ENCODE peak calls at places on chromosomes 2 and 18, in nine cellular contexts. One of them, this sample, is unnamed.

GRCh38 chr2:35114765-35115164 is 1240.8 kb upstream of the CRIM1 start:
- DNase-seq in neural progenitor cell: peak
- DNase-seq in right cardiac atrium: no peak
- DNase-seq in neuronal stem cell: no peak
- DNase-seq in IMR-90: no peak
- DNase-seq in A673: no peak
- DNase-seq in A549: peak
- DNase-seq in AG04450: no peak
- DNase-seq in CD4-positive, alpha-beta T cell: no peak
- DNase-seq in this sample: no peak

GRCh38 chr2:11405599-11406491 is 60.1 kb downstream of the E2F6 start:
- DNase-seq in neural progenitor cell: no peak
- DNase-seq in right cardiac atrium: no peak
- DNase-seq in neuronal stem cell: no peak
- DNase-seq in IMR-90: peak
- DNase-seq in A673: no peak
- DNase-seq in A549: no peak
- DNase-seq in AG04450: no peak
- DNase-seq in CD4-positive, alpha-beta T cell: no peak
- DNase-seq in this sample: no peak

GRCh38 chr2:54149623-54150501 is 34.4 kb downstream of the ACYP2 start:
- DNase-seq in neural progenitor cell: no peak
- DNase-seq in right cardiac atrium: no peak
- DNase-seq in neuronal stem cell: no peak
- DNase-seq in IMR-90: peak
- DNase-seq in A673: no peak
- DNase-seq in A549: no peak
- DNase-seq in AG04450: no peak
- DNase-seq in CD4-positive, alpha-beta T cell: no peak
- DNase-seq in this sample: no peak

GRCh38 chr2:8239402-8240127 is 442.3 kb upstream of the ID2 start:
- DNase-seq in neural progenitor cell: peak
- DNase-seq in right cardiac atrium: no peak
- DNase-seq in neuronal stem cell: no peak
- DNase-seq in IMR-90: peak
- DNase-seq in A673: no peak
- DNase-seq in A549: no peak
- DNase-seq in AG04450: no peak
- DNase-seq in CD4-positive, alpha-beta T cell: no peak
- DNase-seq in this sample: no peak

GRCh38 chr2:170271340-170271739 is 93.4 kb downstream of the MYO3B start:
- DNase-seq in neural progenitor cell: no peak
- DNase-seq in right cardiac atrium: no peak
- DNase-seq in neuronal stem cell: no peak
- DNase-seq in IMR-90: no peak
- DNase-seq in A673: no peak
- DNase-seq in A549: no peak
- DNase-seq in AG04450: no peak
- DNase-seq in CD4-positive, alpha-beta T cell: no peak
- DNase-seq in this sample: no peak

GRCh38 chr2:120503206-120503792 is 157.4 kb downstream of the INHBB start:
- DNase-seq in neural progenitor cell: no peak
- DNase-seq in right cardiac atrium: no peak
- DNase-seq in neuronal stem cell: no peak
- DNase-seq in IMR-90: no peak
- DNase-seq in A673: no peak
- DNase-seq in A549: no peak
- DNase-seq in AG04450: no peak
- DNase-seq in CD4-positive, alpha-beta T cell: no peak
- DNase-seq in this sample: no peak

GRCh38 chr2:1153959-1154358 is 203.3 kb downstream of the SNTG2 start:
- DNase-seq in neural progenitor cell: no peak
- DNase-seq in right cardiac atrium: peak
- DNase-seq in neuronal stem cell: no peak
- DNase-seq in IMR-90: no peak
- DNase-seq in A673: no peak
- DNase-seq in A549: no peak
- DNase-seq in AG04450: no peak
- DNase-seq in CD4-positive, alpha-beta T cell: no peak
- DNase-seq in this sample: peak

GRCh38 chr2:74029719-74030397 is 45.1 kb downstream of the TET3 start:
- DNase-seq in neural progenitor cell: no peak
- DNase-seq in right cardiac atrium: no peak
- DNase-seq in neuronal stem cell: no peak
- DNase-seq in IMR-90: no peak
- DNase-seq in A673: no peak
- DNase-seq in A549: no peak
- DNase-seq in AG04450: no peak
- DNase-seq in CD4-positive, alpha-beta T cell: no peak
- DNase-seq in this sample: no peak

GRCh38 chr2:189179607-189179979 is at the start of gene COL5A2:
- DNase-seq in neural progenitor cell: peak
- DNase-seq in right cardiac atrium: peak
- DNase-seq in neuronal stem cell: peak
- DNase-seq in IMR-90: peak
- DNase-seq in A673: peak
- DNase-seq in A549: peak
- DNase-seq in AG04450: peak
- DNase-seq in CD4-positive, alpha-beta T cell: no peak
- DNase-seq in this sample: no peak

GRCh38 chr2:99982744-99983143 is 159.6 kb downstream of the AFF3 start:
- DNase-seq in neural progenitor cell: no peak
- DNase-seq in right cardiac atrium: no peak
- DNase-seq in neuronal stem cell: no peak
- DNase-seq in IMR-90: no peak
- DNase-seq in A673: no peak
- DNase-seq in A549: no peak
- DNase-seq in AG04450: no peak
- DNase-seq in CD4-positive, alpha-beta T cell: no peak
- DNase-seq in this sample: no peak

GRCh38 chr2:67012165-67012564 is 385.0 kb upstream of the ETAA1 start:
- DNase-seq in neural progenitor cell: no peak
- DNase-seq in right cardiac atrium: no peak
- DNase-seq in neuronal stem cell: no peak
- DNase-seq in IMR-90: no peak
- DNase-seq in A673: no peak
- DNase-seq in A549: no peak
- DNase-seq in AG04450: no peak
- DNase-seq in CD4-positive, alpha-beta T cell: no peak
- DNase-seq in this sample: no peak

GRCh38 chr2:70046534-70046933 is 40.7 kb upstream of the PCBP1 start:
- DNase-seq in neural progenitor cell: no peak
- DNase-seq in right cardiac atrium: no peak
- DNase-seq in neuronal stem cell: no peak
- DNase-seq in IMR-90: no peak
- DNase-seq in A673: no peak
- DNase-seq in A549: no peak
- DNase-seq in AG04450: no peak
- DNase-seq in CD4-positive, alpha-beta T cell: no peak
- DNase-seq in this sample: no peak

GRCh38 chr2:66240284-66240683 is 194.6 kb upstream of the MEIS1 start:
- DNase-seq in neural progenitor cell: no peak
- DNase-seq in right cardiac atrium: no peak
- DNase-seq in neuronal stem cell: no peak
- DNase-seq in IMR-90: no peak
- DNase-seq in A673: no peak
- DNase-seq in A549: no peak
- DNase-seq in AG04450: no peak
- DNase-seq in CD4-positive, alpha-beta T cell: no peak
- DNase-seq in this sample: no peak

GRCh38 chr2:167756427-167756826 is 491.0 kb downstream of the STK39 start:
- DNase-seq in neural progenitor cell: peak
- DNase-seq in right cardiac atrium: no peak
- DNase-seq in neuronal stem cell: peak
- DNase-seq in IMR-90: peak
- DNase-seq in A673: peak
- DNase-seq in A549: no peak
- DNase-seq in AG04450: peak
- DNase-seq in CD4-positive, alpha-beta T cell: no peak
- DNase-seq in this sample: no peak

GRCh38 chr2:172864182-172864581 is 128.5 kb downstream of the RAPGEF4 start:
- DNase-seq in neural progenitor cell: peak
- DNase-seq in right cardiac atrium: peak
- DNase-seq in neuronal stem cell: peak
- DNase-seq in IMR-90: peak
- DNase-seq in A673: peak
- DNase-seq in A549: peak
- DNase-seq in AG04450: no peak
- DNase-seq in CD4-positive, alpha-beta T cell: peak
- DNase-seq in this sample: peak

GRCh38 chr2:12764075-12764722 is 47.5 kb downstream of the TRIB2 start:
- DNase-seq in neural progenitor cell: no peak
- DNase-seq in right cardiac atrium: no peak
- DNase-seq in neuronal stem cell: no peak
- DNase-seq in IMR-90: peak
- DNase-seq in A673: no peak
- DNase-seq in A549: no peak
- DNase-seq in AG04450: no peak
- DNase-seq in CD4-positive, alpha-beta T cell: no peak
- DNase-seq in this sample: no peak

GRCh38 chr2:12720181-12720580 is 3.4 kb downstream of the TRIB2 start:
- DNase-seq in neural progenitor cell: peak
- DNase-seq in right cardiac atrium: no peak
- DNase-seq in neuronal stem cell: no peak
- DNase-seq in IMR-90: peak
- DNase-seq in A673: no peak
- DNase-seq in A549: no peak
- DNase-seq in AG04450: no peak
- DNase-seq in CD4-positive, alpha-beta T cell: no peak
- DNase-seq in this sample: no peak

GRCh38 chr2:105712166-105712915 is 32.4 kb upstream of the NCK2 start:
- DNase-seq in neural progenitor cell: peak
- DNase-seq in right cardiac atrium: no peak
- DNase-seq in neuronal stem cell: no peak
- DNase-seq in IMR-90: no peak
- DNase-seq in A673: no peak
- DNase-seq in A549: peak
- DNase-seq in AG04450: no peak
- DNase-seq in CD4-positive, alpha-beta T cell: no peak
- DNase-seq in this sample: no peak

GRCh38 chr2:230179907-230180306 is 39.9 kb downstream of the SP110 start:
- DNase-seq in neural progenitor cell: no peak
- DNase-seq in right cardiac atrium: no peak
- DNase-seq in neuronal stem cell: no peak
- DNase-seq in IMR-90: no peak
- DNase-seq in A673: no peak
- DNase-seq in A549: no peak
- DNase-seq in AG04450: no peak
- DNase-seq in CD4-positive, alpha-beta T cell: no peak
- DNase-seq in this sample: no peak

DNA sequence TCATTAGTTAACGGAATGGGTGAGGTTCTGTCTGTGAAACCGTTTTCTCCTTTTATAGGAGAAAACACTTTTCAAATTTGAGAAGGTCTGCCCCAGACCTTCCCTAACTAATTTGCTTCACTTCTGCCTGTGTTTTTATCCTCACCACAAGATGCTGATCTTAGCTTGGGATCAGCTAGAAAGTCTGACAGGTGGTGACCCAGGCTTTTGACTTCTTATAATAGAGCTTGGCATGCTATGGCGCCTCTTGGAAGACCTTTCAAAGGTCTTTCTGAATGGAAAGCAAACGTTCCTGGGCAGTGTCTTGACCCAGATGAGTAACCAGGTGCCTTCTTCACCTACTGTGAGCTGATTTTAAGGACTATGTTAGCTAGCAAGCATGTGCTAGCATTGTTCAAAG is 91.4 kb downstream of the LYPD6 start:
- DNase-seq in neural progenitor cell: no peak
- DNase-seq in right cardiac atrium: no peak
- DNase-seq in neuronal stem cell: no peak
- DNase-seq in IMR-90: no peak
- DNase-seq in A673: no peak
- DNase-seq in A549: no peak
- DNase-seq in AG04450: no peak
- DNase-seq in CD4-positive, alpha-beta T cell: no peak
- DNase-seq in this sample: no peak
- H3K27ac ChIP-seq in neural progenitor cell: no peak
- H3K27ac ChIP-seq in right cardiac atrium: no peak
- H3K27ac ChIP-seq in neuronal stem cell: no peak
- H3K27ac ChIP-seq in IMR-90: no peak
- H3K27ac ChIP-seq in A673: no peak
- H3K27ac ChIP-seq in A549: no peak
- H3K27ac ChIP-seq in AG04450: no peak
- H3K27ac ChIP-seq in CD4-positive, alpha-beta T cell: no peak
- H3K27ac ChIP-seq in this sample: no peak

DNA sequence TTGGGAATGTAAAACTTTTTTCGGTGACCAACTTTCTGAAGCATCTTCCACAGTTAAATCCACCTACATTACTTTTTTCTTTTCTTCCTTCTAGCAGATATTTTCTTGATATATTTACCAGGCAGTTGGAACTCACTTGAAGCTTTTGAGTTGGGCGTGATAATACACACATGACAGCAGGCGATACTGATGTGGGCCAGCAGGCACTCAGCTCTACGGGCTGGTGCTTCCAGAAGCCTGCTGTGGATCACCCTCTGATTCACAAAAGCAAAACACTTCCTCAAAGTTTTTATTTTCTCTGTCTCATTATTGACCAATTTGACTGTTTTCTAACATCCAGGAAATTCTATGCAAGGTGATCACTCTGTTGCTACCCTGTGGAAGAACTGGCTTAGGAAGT is 22.9 kb downstream of the GRHL1 start:
- DNase-seq in neural progenitor cell: no peak
- DNase-seq in right cardiac atrium: no peak
- DNase-seq in neuronal stem cell: no peak
- DNase-seq in IMR-90: peak
- DNase-seq in A673: no peak
- DNase-seq in A549: no peak
- DNase-seq in AG04450: no peak
- DNase-seq in CD4-positive, alpha-beta T cell: no peak
- DNase-seq in this sample: no peak
- H3K27ac ChIP-seq in neural progenitor cell: no peak
- H3K27ac ChIP-seq in right cardiac atrium: no peak
- H3K27ac ChIP-seq in neuronal stem cell: no peak
- H3K27ac ChIP-seq in IMR-90: peak
- H3K27ac ChIP-seq in A673: no peak
- H3K27ac ChIP-seq in A549: no peak
- H3K27ac ChIP-seq in AG04450: no peak
- H3K27ac ChIP-seq in CD4-positive, alpha-beta T cell: no peak
- H3K27ac ChIP-seq in this sample: no peak

DNA sequence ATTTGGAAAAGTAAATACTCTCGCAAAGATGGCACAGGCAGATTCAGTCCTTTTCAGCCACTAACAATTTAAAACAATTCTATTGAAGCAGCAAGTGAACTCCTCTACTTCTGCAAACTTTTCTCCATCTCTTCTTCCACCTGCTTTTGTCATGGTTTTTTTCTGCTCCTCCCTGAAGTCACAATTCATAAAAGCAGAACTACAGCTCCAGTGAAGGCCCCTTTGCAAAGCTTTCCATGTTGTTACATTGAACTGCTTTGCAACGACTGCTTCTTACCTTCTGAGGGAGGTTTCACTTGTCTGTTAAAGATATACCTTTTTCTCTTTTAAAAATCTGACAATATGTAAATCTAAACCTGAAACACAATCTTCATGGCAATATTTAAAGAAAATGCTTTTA is 3.7 kb upstream of the SERTAD2 start:
- DNase-seq in neural progenitor cell: no peak
- DNase-seq in right cardiac atrium: no peak
- DNase-seq in neuronal stem cell: no peak
- DNase-seq in IMR-90: no peak
- DNase-seq in A673: no peak
- DNase-seq in A549: no peak
- DNase-seq in AG04450: no peak
- DNase-seq in CD4-positive, alpha-beta T cell: no peak
- DNase-seq in this sample: no peak
- H3K27ac ChIP-seq in neural progenitor cell: no peak
- H3K27ac ChIP-seq in right cardiac atrium: no peak
- H3K27ac ChIP-seq in neuronal stem cell: no peak
- H3K27ac ChIP-seq in IMR-90: no peak
- H3K27ac ChIP-seq in A673: no peak
- H3K27ac ChIP-seq in A549: no peak
- H3K27ac ChIP-seq in AG04450: no peak
- H3K27ac ChIP-seq in CD4-positive, alpha-beta T cell: no peak
- H3K27ac ChIP-seq in this sample: no peak

GRCh38 chr18:26568926-26569700 is 20.8 kb upstream of the KCTD1 start:
- DNase-seq in neural progenitor cell: no peak
- DNase-seq in right cardiac atrium: no peak
- DNase-seq in neuronal stem cell: no peak
- DNase-seq in IMR-90: no peak
- DNase-seq in A673: no peak
- DNase-seq in A549: no peak
- DNase-seq in AG04450: no peak
- DNase-seq in CD4-positive, alpha-beta T cell: no peak
- DNase-seq in this sample: no peak
- H3K27ac ChIP-seq in neural progenitor cell: no peak
- H3K27ac ChIP-seq in right cardiac atrium: no peak
- H3K27ac ChIP-seq in neuronal stem cell: no peak
- H3K27ac ChIP-seq in IMR-90: no peak
- H3K27ac ChIP-seq in A673: no peak
- H3K27ac ChIP-seq in A549: peak
- H3K27ac ChIP-seq in AG04450: no peak
- H3K27ac ChIP-seq in CD4-positive, alpha-beta T cell: no peak
- H3K27ac ChIP-seq in this sample: no peak